ENCODE peak calls at places on chromosomes 7 and 10, in five cellular contexts. C is GOT3; M is heart left ventricle; U is activated CD4-positive, CD25-positive, alpha-beta regulatory T cell; R is epithelial cell of esophagus. D is an unnamed sample.

GRCh38 chr7:157527686-157528085 is 190.9 kb downstream of the DNAJB6 start:
- DNase-seq in C (no peak), M (no peak), U (no peak), R (no peak), D (no peak)

GRCh38 chr7:135391514-135391913 is 118.4 kb downstream of the CNOT4 start:
- DNase-seq in M (no peak), R (no peak), C (no peak), U (no peak), D (no peak)

GRCh38 chr7:55488804-55489340 is 83.4 kb downstream of the VOPP1 start:
- DNase-seq in R (no peak), C (no peak), U (no peak), M (no peak), D (no peak)

GRCh38 chr7:100162874-100163533 is 4.5 kb upstream of the TRAPPC14 start:
- DNase-seq in M (no peak), R (peak; percentile 93), C (no peak), U (no peak), D (no peak)

GRCh38 chr7:157112706-157113105 is 26.0 kb upstream of the UBE3C start:
- DNase-seq in R (no peak), U (no peak), C (no peak), M (no peak), D (no peak)

GRCh38 chr10:77458986-77459590 is 178.5 kb downstream of the KCNMA1 start:
- DNase-seq in R (peak; percentile 31), C (no peak), U (no peak), M (no peak), D (no peak)

GRCh38 chr10:100083623-100084022 is 2.0 kb upstream of the CPN1 start:
- DNase-seq in C (no peak), U (no peak), R (no peak), M (no peak), D (no peak)

GRCh38 chr7:158501300-158502067 is 86.1 kb downstream of the PTPRN2 start:
- DNase-seq in U (no peak), R (no peak), M (no peak), C (no peak), D (no peak)

GRCh38 chr7:96328016-96328415 is 6.1 kb upstream of the SLC25A13 start:
- DNase-seq in R (peak; percentile 79), U (no peak), M (no peak), C (no peak), D (no peak)

GRCh38 chr7:112400141-112400540 is 50.1 kb upstream of the IFRD1 start:
- DNase-seq in U (no peak), M (no peak), C (no peak), R (no peak), D (no peak)

GRCh38 chr10:5485290-5485689 is 14.1 kb downstream of the CALML5 start:
- DNase-seq in R (no peak), C (no peak), U (no peak), M (no peak), D (no peak)

GRCh38 chr10:67622506-67622905 is 73.5 kb downstream of the CTNNA3 start:
- DNase-seq in U (no peak), M (no peak), R (no peak), C (no peak), D (no peak)

GRCh38 chr7:115087437-115087836 is 165.5 kb downstream of the MDFIC start:
- DNase-seq in R (peak; percentile 74), M (peak; percentile 33), C (no peak), U (no peak), D (peak; percentile 24)

GRCh38 chr7:82255706-82256105 is 187.9 kb downstream of the CACNA2D1 start:
- DNase-seq in U (no peak), M (no peak), C (no peak), R (no peak), D (no peak)

GRCh38 chr7:82839063-82839462 is 323.6 kb downstream of the PCLO start:
- DNase-seq in M (no peak), C (no peak), U (no peak), R (no peak), D (no peak)

GRCh38 chr10:71634531-71635164 is 84.9 kb downstream of the C10orf105 start:
- DNase-seq in U (no peak), R (no peak), C (no peak), M (peak; percentile 46), D (no peak)

GRCh38 chr7:2567663-2568238 is 9.0 kb downstream of the IQCE start:
- DNase-seq in C (no peak), R (peak; percentile 34), U (no peak), M (peak; percentile 43), D (no peak)